ENCODE peak calls at places on chromosomes 6 and 20, in four cellular contexts. K is non-pigmented ciliary epithelial cell; V is effector memory CD8-positive, alpha-beta T cell; G is T-helper 1 cell. Y is an unnamed sample.

GRCh38 chr6:158354509-158354877 is 42.2 kb downstream of the TULP4 start:
- DNase-seq in K (no peak), V (no peak), G (no peak), Y (no peak)

GRCh38 chr6:11971154-11971553 is 41.0 kb upstream of the HIVEP1 start:
- DNase-seq in K (peak; percentile 86), V (no peak), G (no peak), Y (no peak)

GRCh38 chr20:46552460-46553420 is 2.3 kb upstream of the OCSTAMP start:
- DNase-seq in K (no peak), V (no peak), G (no peak), Y (no peak)

GRCh38 chr20:34920055-34920454 is 35.6 kb downstream of the GSS start:
- DNase-seq in K (no peak), V (no peak), G (no peak), Y (no peak)

GRCh38 chr6:12709116-12709515 is 7.5 kb upstream of the PHACTR1 start:
- DNase-seq in K (peak; percentile 50), V (no peak), G (no peak), Y (no peak)

GRCh38 chr20:36394340-36394965 is 88.3 kb downstream of the DLGAP4 start:
- DNase-seq in K (no peak), V (no peak), G (no peak), Y (peak; percentile 97)

GRCh38 chr6:11329841-11330765 is 97.6 kb upstream of the NEDD9 start:
- DNase-seq in K (no peak), V (no peak), G (no peak), Y (no peak)

GRCh38 chr6:21999012-21999528 is 297.8 kb downstream of the PRL start:
- DNase-seq in K (peak; percentile 66), V (no peak), G (no peak), Y (no peak)

GRCh38 chr6:157563611-157564284 is 182.8 kb downstream of the ZDHHC14 start:
- DNase-seq in K (no peak), V (no peak), G (no peak), Y (no peak)